ENCODE peak calls at places on chromosome 5, in six cellular contexts. X is Caco-2, P is HCT116, Q is stomach, V is tibial artery, L is ovary. B is an unnamed sample. For H3K4me1, the result is how much of the 10 kb centered on the place peaks cover.

GRCh38 chr5:170383227-170383626 is 5.9 kb downstream of the KCNMB1 start:
- DNase-seq in P (no peak), V (no peak), Q (no peak), L (no peak), X (no peak), B (no peak)

GRCh38 chr5:56328753-56329560 is 95.8 kb upstream of the ANKRD55 start:
- DNase-seq in P (no peak), V (no peak), Q (no peak), X (peak), L (no peak), B (no peak)

GRCh38 chr5:112555691-112556090 is 136.6 kb upstream of the EPB41L4A start:
- DNase-seq in V (no peak), Q (no peak), X (no peak), P (no peak), L (no peak), B (no peak)

GRCh38 chr5:140855772-140856674 is at the start of gene PCDHA10:
- DNase-seq in X (no peak), Q (no peak), P (peak), L (peak), V (no peak), B (peak)

GRCh38 chr5:30749971-30750370 is 443.5 kb upstream of the CDH6 start:
- DNase-seq in X (no peak), L (no peak), P (no peak), V (no peak), Q (no peak), B (no peak)

GRCh38 chr5:170067574-170068170 is 38.0 kb upstream of the FOXI1 start:
- DNase-seq in L (no peak), P (no peak), V (no peak), Q (no peak), X (no peak), B (no peak)

GRCh38 chr5:31531543-31531887 is 378 bp downstream of the DROSHA start:
- DNase-seq in L (peak), X (peak), V (no peak), Q (peak), P (no peak), B (no peak)

GRCh38 chr5:68245325-68245724 is 29.8 kb downstream of the PIK3R1 start:
- DNase-seq in X (no peak), V (no peak), L (no peak), P (no peak), Q (no peak), B (no peak)

GRCh38 chr5:139711852-139712171 is 63.7 kb downstream of the CXXC5 start:
- DNase-seq in V (no peak), X (no peak), L (no peak), Q (no peak), P (no peak), B (no peak)

GRCh38 chr5:140356878-140357730 is 2.9 kb upstream of the SLC4A9 start:
- DNase-seq in V (no peak), P (no peak), Q (no peak), X (no peak), L (no peak), B (no peak)

GRCh38 chr5:148368299-148368698 is 15.5 kb upstream of the FBXO38 start:
- DNase-seq in Q (no peak), P (no peak), L (no peak), V (no peak), X (no peak), B (no peak)

GRCh38 chr5:73918791-73919221 is 292.8 kb downstream of the ARHGEF28 start:
- DNase-seq in P (no peak), V (no peak), X (no peak), Q (no peak), L (no peak), B (no peak)

GRCh38 chr5:136006767-136007251 is 22.0 kb upstream of the TGFBI start:
- DNase-seq in P (peak), X (no peak), Q (no peak), L (no peak), V (no peak), B (no peak)

GRCh38 chr5:68369436-68370125 is 154.0 kb downstream of the PIK3R1 start:
- DNase-seq in V (no peak), Q (no peak), P (no peak), L (no peak), X (no peak), B (no peak)

GRCh38 chr5:13357937-13358336 is 586.6 kb downstream of the DNAH5 start:
- DNase-seq in P (no peak), X (no peak), Q (no peak), V (no peak), L (no peak), B (no peak)

GRCh38 chr5:180467028-180467427 is 27.2 kb upstream of the CNOT6 start:
- DNase-seq in Q (peak), X (no peak), P (no peak), V (no peak), L (peak), B (peak)

GRCh38 chr5:31664566-31664965 is 25.6 kb downstream of the PDZD2 start:
- DNase-seq in V (no peak), L (no peak), P (peak), Q (no peak), X (peak), B (no peak)

DNA sequence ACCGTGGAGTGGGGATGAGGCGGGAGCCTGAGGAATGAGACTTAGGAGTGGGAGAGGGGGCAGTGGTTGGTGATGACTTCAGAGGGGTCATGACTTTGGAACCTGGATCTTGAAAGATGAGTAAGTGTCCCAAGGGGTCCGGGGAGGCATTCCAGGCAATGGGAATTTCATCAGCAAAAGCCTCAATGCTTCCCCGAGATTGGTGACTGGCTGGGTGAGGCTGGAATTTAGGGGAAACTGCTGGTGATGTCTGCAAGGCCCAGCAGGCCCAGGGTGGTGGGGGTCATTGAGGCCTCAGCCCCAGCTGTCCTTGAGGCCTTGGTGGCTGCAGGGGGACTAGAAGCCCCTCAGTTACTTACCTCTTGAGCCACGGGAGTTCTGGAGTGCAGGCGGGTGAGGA is 7.5 kb downstream of the NDST1 start:
- DNase-seq in P (no peak), Q (no peak), L (peak), X (no peak), V (peak), B (peak)
- H3K4me1 ChIP-seq in P (half or more), Q (half or more), L (under half), X (half or more), V (under half), B (under half)

GRCh38 chr5:114314061-114314460 is 47.8 kb upstream of the KCNN2 start:
- DNase-seq in X (no peak), V (no peak), P (no peak), L (no peak), Q (no peak), B (no peak)

GRCh38 chr5:114319821-114320220 is 42.0 kb upstream of the KCNN2 start:
- DNase-seq in V (no peak), X (no peak), L (no peak), Q (no peak), P (no peak), B (no peak)

GRCh38 chr5:114319236-114319635 is 42.6 kb upstream of the KCNN2 start:
- DNase-seq in X (no peak), Q (no peak), P (no peak), L (no peak), V (no peak), B (no peak)

GRCh38 chr5:114317751-114318150 is 44.1 kb upstream of the KCNN2 start:
- DNase-seq in X (no peak), L (no peak), P (no peak), Q (no peak), V (no peak), B (no peak)

GRCh38 chr5:114316167-114316566 is 45.7 kb upstream of the KCNN2 start:
- DNase-seq in X (no peak), L (no peak), Q (no peak), P (no peak), V (no peak), B (no peak)
- TF ChIP-seq CTCF in X (no peak), L (no peak), Q (no peak), P (no peak), V (no peak), B (no peak)

GRCh38 chr5:72586788-72587530 is 79.7 kb upstream of the ZNF366 start:
- DNase-seq in Q (no peak), L (no peak), X (peak), P (no peak), V (no peak), B (no peak)

GRCh38 chr5:72584466-72584865 is 77.3 kb upstream of the ZNF366 start:
- DNase-seq in P (no peak), L (no peak), Q (no peak), X (no peak), V (no peak), B (no peak)

DNA sequence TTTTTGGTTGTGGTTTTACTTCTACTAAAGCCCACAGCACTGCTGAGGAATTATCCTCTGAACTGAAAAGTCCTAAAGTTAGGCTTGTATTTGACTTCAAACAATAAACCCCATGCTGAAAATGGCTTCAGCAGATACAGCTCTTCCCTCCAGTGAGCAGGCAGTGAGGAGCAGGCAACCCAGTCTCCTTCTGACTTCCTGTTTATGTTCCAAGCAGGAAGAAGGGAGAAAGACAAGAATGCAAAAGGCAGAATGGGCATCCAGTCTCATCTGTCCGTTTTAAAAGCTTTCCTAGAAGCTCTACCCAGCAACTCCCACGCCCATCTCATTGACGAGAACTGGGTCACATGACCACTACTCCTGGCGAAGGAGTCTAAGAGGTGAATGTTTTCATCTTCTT is 80.7 kb upstream of the ZNF366 start:
- DNase-seq in L (no peak), Q (no peak), X (no peak), P (no peak), V (no peak), B (no peak)
- H3K4me3 ChIP-seq in L (no peak), Q (no peak), X (no peak), P (no peak), V (no peak), B (no peak)

GRCh38 chr5:173774212-173774850 is 113.8 kb upstream of the CPEB4 start:
- DNase-seq in Q (no peak), P (no peak), L (no peak), X (no peak), V (no peak), B (no peak)

GRCh38 chr5:173775692-173776135 is 112.4 kb upstream of the CPEB4 start:
- DNase-seq in V (no peak), L (no peak), X (no peak), Q (no peak), P (no peak), B (no peak)

GRCh38 chr5:173777669-173778068 is 110.5 kb upstream of the CPEB4 start:
- DNase-seq in Q (no peak), X (no peak), V (no peak), P (no peak), L (no peak), B (no peak)

GRCh38 chr5:173777149-173777548 is 111.0 kb upstream of the CPEB4 start:
- DNase-seq in V (no peak), X (no peak), Q (no peak), P (no peak), L (no peak), B (no peak)

DNA sequence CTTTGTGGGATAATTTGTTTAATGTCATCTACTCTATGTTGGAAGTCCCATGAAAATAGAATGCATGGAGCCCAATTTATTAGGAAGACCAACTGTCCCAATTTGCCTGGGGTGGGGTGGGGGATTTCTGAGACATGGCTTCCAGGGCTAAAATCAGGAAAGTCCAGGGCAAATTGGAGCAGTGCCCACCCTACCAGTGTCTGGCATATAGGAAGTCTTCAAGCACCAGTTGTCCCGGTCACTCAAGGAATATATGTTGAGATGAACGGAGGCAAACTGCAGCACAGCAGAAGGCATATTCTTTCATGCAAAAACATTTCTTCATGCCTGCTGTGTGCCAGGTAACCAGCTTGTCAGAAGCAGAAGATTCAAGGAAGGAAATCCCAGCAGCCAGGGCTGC is 112.9 kb upstream of the CPEB4 start:
- DNase-seq in P (no peak), L (no peak), X (no peak), V (no peak), Q (no peak), B (no peak)
- H3K4me1 ChIP-seq in P (under half), L (under half), X (under half), V (under half), Q (under half), B (under half)

GRCh38 chr5:1763960-1764605 is 35.6 kb downstream of the MRPL36 start:
- DNase-seq in Q (no peak), L (peak), P (no peak), V (peak), X (no peak), B (no peak)
- TF ChIP-seq CTCF in Q (no peak), L (no peak), P (no peak), V (no peak), X (no peak), B (no peak)

DNA sequence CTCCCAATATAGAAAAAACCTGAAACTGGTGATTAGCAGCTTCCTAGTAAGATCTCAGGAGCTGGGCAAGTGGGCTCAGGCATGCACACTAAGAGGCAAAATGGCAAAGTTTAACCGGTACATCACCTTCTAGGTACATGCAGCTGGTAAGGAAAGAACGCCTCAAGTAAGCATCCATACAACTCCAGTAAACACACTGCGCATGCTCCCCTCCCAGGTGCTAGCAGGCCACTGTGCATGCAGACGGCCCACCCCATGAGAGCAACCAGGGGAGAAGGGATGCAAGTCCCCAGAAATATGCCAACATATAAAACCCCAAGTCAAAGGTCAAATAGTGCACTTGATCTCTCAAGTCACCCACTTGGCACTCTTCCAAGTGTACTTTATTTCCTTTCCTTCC is 228.6 kb upstream of the KIF2A start:
- DNase-seq in Q (no peak), V (no peak), X (no peak), L (no peak), P (no peak), B (no peak)
- H3K4me3 ChIP-seq in Q (no peak), V (no peak), X (no peak), L (no peak), P (no peak), B (no peak)

B was measured in mucosa of descending colon.